ENCODE peak calls at places on chromosome 4, in five cellular contexts. S is left ventricle myocardium inferior, V is upper lobe of right lung, Y is glutamatergic neuron, B is AG09319. E is an unnamed sample.

GRCh38 chr4:5760246-5760645 is 49.2 kb downstream of the EVC start:
- DNase-seq in S (no peak), V (peak), Y (no peak), B (no peak), E (no peak)

GRCh38 chr4:158625544-158625943 is 46.1 kb downstream of the C4orf46 start:
- DNase-seq in S (no peak), V (no peak), Y (no peak), B (no peak), E (no peak)

GRCh38 chr4:75630932-75631320 is 598 bp upstream of the CDKL2 start:
- DNase-seq in S (no peak), V (no peak), Y (no peak), B (no peak), E (no peak)

GRCh38 chr4:6480532-6481088 is 8.2 kb upstream of the PPP2R2C start:
- DNase-seq in S (no peak), V (no peak), Y (no peak), B (no peak), E (peak)

GRCh38 chr4:82401600-82401999 is 27.8 kb upstream of the HNRNPD start:
- DNase-seq in S (no peak), V (no peak), Y (no peak), B (no peak), E (no peak)

GRCh38 chr4:70838400-70838971 is 1.2 kb downstream of the GRSF1 start:
- DNase-seq in S (no peak), V (no peak), Y (no peak), B (no peak), E (no peak)

GRCh38 chr4:84920591-84920990 is 45.9 kb downstream of the WDFY3 start:
- DNase-seq in S (no peak), V (no peak), Y (no peak), B (peak), E (no peak)

GRCh38 chr4:89572224-89572858 is 264.6 kb downstream of the SNCA start:
- DNase-seq in S (no peak), V (no peak), Y (no peak), B (no peak), E (no peak)

GRCh38 chr4:54090804-54091623 is 8.9 kb upstream of the GSX2 start:
- DNase-seq in S (peak), V (peak), Y (peak), B (no peak), E (peak)

GRCh38 chr4:135365065-135365464 is 1163.5 kb upstream of the PABPC4L start:
- DNase-seq in S (no peak), V (no peak), Y (no peak), B (no peak), E (no peak)

GRCh38 chr4:95215991-95216605 is 332.7 kb downstream of the UNC5C start:
- DNase-seq in S (no peak), V (no peak), Y (peak), B (no peak), E (no peak)

GRCh38 chr4:185144601-185145240 is 1.7 kb downstream of the SLC25A4 start:
- DNase-seq in S (no peak), V (no peak), Y (no peak), B (no peak), E (no peak)

GRCh38 chr4:179007758-179008157 is 1565.5 kb upstream of the AGA start:
- DNase-seq in S (no peak), V (no peak), Y (no peak), B (no peak), E (peak)

GRCh38 chr4:151529187-151529586 is 120.2 kb downstream of the FHIP1A start:
- DNase-seq in S (no peak), V (no peak), Y (no peak), B (no peak), E (no peak)

GRCh38 chr4:151527699-151528098 is 118.7 kb downstream of the FHIP1A start:
- DNase-seq in S (no peak), V (no peak), Y (no peak), B (no peak), E (no peak)

GRCh38 chr4:151530230-151530629 is 121.3 kb downstream of the FHIP1A start:
- DNase-seq in S (no peak), V (no peak), Y (no peak), B (no peak), E (no peak)

GRCh38 chr4:151532001-151532708 is 123.2 kb downstream of the FHIP1A start:
- DNase-seq in S (no peak), V (no peak), Y (no peak), B (no peak), E (no peak)

GRCh38 chr4:151530783-151531182 is 121.8 kb downstream of the FHIP1A start:
- DNase-seq in S (no peak), V (no peak), Y (no peak), B (no peak), E (no peak)
- TF ChIP-seq CTCF in S (peak), V (peak), Y (no peak), B (no peak), E (peak)

GRCh38 chr4:39446842-39447573 is 11.7 kb downstream of the RPL9 start:
- DNase-seq in S (peak), V (peak), Y (peak), B (no peak), E (peak)
- TF ChIP-seq CTCF in S (peak), V (peak), Y (no peak), B (peak), E (no peak)

GRCh38 chr4:139582044-139582443 is 26.0 kb upstream of the SETD7 start:
- DNase-seq in S (no peak), V (no peak), Y (no peak), B (no peak), E (no peak)
- TF ChIP-seq CTCF in S (no peak), V (no peak), Y (no peak), B (peak), E (no peak)

DNA sequence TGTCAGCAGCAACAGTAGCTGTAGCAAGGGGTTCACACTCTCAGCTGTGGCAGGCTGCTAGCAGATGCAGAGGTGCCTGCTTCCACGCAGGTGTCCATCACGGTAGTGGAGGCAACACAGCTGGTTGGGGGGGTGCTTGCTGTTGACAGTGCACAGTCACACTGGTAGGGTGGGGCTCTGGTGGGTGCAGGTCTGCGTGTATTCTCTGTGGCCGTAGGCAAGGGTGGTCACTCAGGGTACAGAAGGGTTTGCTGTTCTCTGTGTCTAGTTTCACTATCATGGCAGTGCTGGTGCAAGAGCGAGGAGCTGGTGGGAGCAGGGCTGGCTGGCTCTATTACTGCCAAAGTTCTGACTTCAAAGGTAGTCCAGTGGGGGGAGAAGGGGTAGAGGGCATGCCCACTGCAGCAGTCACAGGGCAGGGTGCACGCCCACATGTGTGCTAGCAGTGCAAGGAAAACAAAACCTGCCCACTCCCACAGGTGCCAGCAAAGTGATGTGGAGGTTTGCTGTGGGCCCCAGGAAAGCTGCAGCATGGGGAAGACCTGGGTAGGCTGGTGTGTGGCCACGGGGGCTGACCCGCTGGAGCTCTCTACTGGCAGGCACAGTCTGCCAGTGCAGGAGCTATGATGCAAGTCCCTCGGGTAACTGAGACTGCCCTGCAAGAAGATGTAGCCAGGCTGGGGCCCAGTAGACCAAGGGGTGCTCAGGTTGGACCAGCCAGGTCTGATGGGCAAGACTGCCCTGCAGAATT is 21.6 kb upstream of the WDR17 start:
- DNase-seq in S (no peak), V (no peak), Y (no peak), B (no peak), E (no peak)
- TF ChIP-seq CTCF in S (no peak), V (no peak), Y (no peak), B (no peak), E (no peak)

E was measured in H9.